ENCODE peak calls at places on chromosomes 1 and 21, in seven cellular contexts. U is mesenchymal stem cell, W is neuronal stem cell, V is H9, I is H1, M is mesendoderm, E is trophoblast cell. O is an unnamed sample. For H3K4me1, the result is how much of the 10 kb centered on the place peaks cover.

GRCh38 chr1:61183471-61184034 is 101.2 kb downstream of the NFIA start:
- DNase-seq in U (no peak), V (no peak), E (no peak), M (no peak), I (no peak), W (no peak), O (peak)

GRCh38 chr1:222464841-222465210 is 83.1 kb downstream of the HHIPL2 start:
- DNase-seq in M (peak), V (peak), I (peak), U (peak), E (no peak), W (peak), O (peak)

GRCh38 chr1:95451054-95451453 is 217.0 kb downstream of the RWDD3 start:
- DNase-seq in M (peak), E (no peak), U (no peak), V (peak), I (no peak), W (no peak), O (no peak)

GRCh38 chr21:25827513-25827912 is 92.7 kb downstream of the GABPA start:
- DNase-seq in I (no peak), E (no peak), W (no peak), U (no peak), V (no peak), M (no peak), O (no peak)

GRCh38 chr21:42125571-42126544 is 54.7 kb downstream of the UMODL1 start:
- DNase-seq in I (no peak), V (peak), E (no peak), M (peak), U (peak), W (no peak), O (peak)

GRCh38 chr1:172897738-172898137 is 153.0 kb downstream of the TNFSF18 start:
- DNase-seq in V (no peak), I (no peak), W (no peak), U (no peak), M (no peak), E (peak), O (peak)

GRCh38 chr1:147168626-147169058 is 3.6 kb downstream of the PRKAB2 start:
- DNase-seq in I (no peak), V (no peak), M (peak), E (no peak), W (no peak), U (peak), O (peak)

GRCh38 chr21:14617836-14618235 is 71.7 kb upstream of the SAMSN1 start:
- DNase-seq in U (no peak), W (no peak), E (no peak), V (no peak), M (no peak), I (no peak), O (no peak)

GRCh38 chr21:44513389-44514217 is 26.4 kb downstream of the KRTAP10-1 start:
- DNase-seq in I (no peak), M (no peak), W (no peak), U (no peak), V (no peak), E (no peak), O (no peak)

GRCh38 chr21:42558368-42558767 is 44.7 kb downstream of the SLC37A1 start:
- DNase-seq in I (no peak), E (no peak), M (no peak), U (no peak), W (no peak), V (no peak), O (no peak)

GRCh38 chr1:32759997-32760623 is 57.0 kb downstream of the YARS1 start:
- DNase-seq in I (peak), M (peak), E (peak), W (peak), V (peak), U (peak), O (peak)

GRCh38 chr1:154661110-154661509 is 53.1 kb upstream of the ADAR start:
- DNase-seq in W (no peak), E (no peak), U (no peak), V (peak), I (no peak), M (peak), O (no peak)

GRCh38 chr21:37593015-37593414 is 226.4 kb downstream of the DYRK1A start:
- DNase-seq in I (peak), M (peak), W (peak), U (no peak), V (peak), E (no peak), O (no peak)

GRCh38 chr1:231931846-231932454 is 305.4 kb downstream of the DISC1 start:
- DNase-seq in E (no peak), I (peak), M (peak), U (no peak), W (no peak), V (peak), O (no peak)

GRCh38 chr1:204301171-204301957 is 58.4 kb downstream of the PLEKHA6 start:
- DNase-seq in E (peak), U (no peak), W (no peak), V (no peak), I (no peak), M (no peak), O (no peak)

GRCh38 chr1:10107985-10108663 is 75.4 kb downstream of the UBE4B start:
- DNase-seq in W (no peak), V (no peak), I (no peak), M (peak), E (no peak), U (peak), O (peak)

GRCh38 chr1:188166654-188167053 is 1337.9 kb downstream of the PLA2G4A start:
- DNase-seq in I (no peak), E (no peak), W (no peak), U (no peak), M (no peak), V (no peak), O (no peak)

GRCh38 chr21:44947930-44948331 is 8.1 kb downstream of the SLX9 start:
- DNase-seq in I (no peak), U (no peak), V (no peak), M (no peak), W (no peak), E (no peak), O (no peak)

GRCh38 chr21:41387824-41388223 is 26.0 kb downstream of the MX2 start:
- DNase-seq in U (no peak), M (no peak), W (no peak), V (no peak), I (no peak), E (no peak), O (no peak)

GRCh38 chr1:106956721-106957120 is 99.8 kb upstream of the PRMT6 start:
- DNase-seq in I (no peak), U (no peak), M (no peak), E (no peak), V (no peak), W (no peak), O (peak)

GRCh38 chr21:44701541-44701940 is 4.6 kb downstream of the KRTAP10-12 start:
- DNase-seq in E (no peak), U (no peak), I (peak), M (no peak), V (no peak), W (no peak), O (no peak)

GRCh38 chr1:107572674-107573205 is 392.2 kb downstream of the VAV3 start:
- DNase-seq in W (no peak), M (no peak), U (no peak), I (no peak), V (no peak), E (peak), O (peak)

GRCh38 chr1:202710070-202711025 is at the start of gene SYT2:
- DNase-seq in U (peak), W (peak), I (peak), V (peak), M (peak), E (no peak), O (no peak)

GRCh38 chr1:205012416-205013140 is 30.4 kb upstream of the CNTN2 start:
- DNase-seq in M (peak), I (no peak), E (no peak), W (no peak), V (no peak), U (no peak), O (no peak)

GRCh38 chr1:181064030-181064594 is 24.4 kb upstream of the IER5 start:
- DNase-seq in U (no peak), W (no peak), I (no peak), V (no peak), M (peak), E (no peak), O (no peak)

GRCh38 chr1:245292571-245292970 is 137.8 kb downstream of the KIF26B start:
- DNase-seq in I (no peak), V (no peak), M (no peak), W (no peak), E (no peak), U (no peak), O (no peak)

GRCh38 chr1:36484099-36484498 is 1.4 kb upstream of the CSF3R start:
- DNase-seq in M (no peak), W (no peak), V (no peak), E (no peak), I (no peak), U (no peak), O (no peak)

GRCh38 chr1:36486088-36486435 is 3.3 kb upstream of the CSF3R start:
- DNase-seq in E (no peak), U (no peak), V (no peak), W (no peak), M (no peak), I (no peak), O (no peak)

GRCh38 chr1:36482724-36483388 is at the start of gene CSF3R:
- DNase-seq in W (no peak), M (no peak), E (no peak), V (no peak), U (no peak), I (no peak), O (no peak)

GRCh38 chr1:36487906-36488305 is 5.2 kb upstream of the CSF3R start:
- DNase-seq in W (no peak), U (no peak), E (no peak), V (no peak), I (no peak), M (no peak), O (no peak)

DNA sequence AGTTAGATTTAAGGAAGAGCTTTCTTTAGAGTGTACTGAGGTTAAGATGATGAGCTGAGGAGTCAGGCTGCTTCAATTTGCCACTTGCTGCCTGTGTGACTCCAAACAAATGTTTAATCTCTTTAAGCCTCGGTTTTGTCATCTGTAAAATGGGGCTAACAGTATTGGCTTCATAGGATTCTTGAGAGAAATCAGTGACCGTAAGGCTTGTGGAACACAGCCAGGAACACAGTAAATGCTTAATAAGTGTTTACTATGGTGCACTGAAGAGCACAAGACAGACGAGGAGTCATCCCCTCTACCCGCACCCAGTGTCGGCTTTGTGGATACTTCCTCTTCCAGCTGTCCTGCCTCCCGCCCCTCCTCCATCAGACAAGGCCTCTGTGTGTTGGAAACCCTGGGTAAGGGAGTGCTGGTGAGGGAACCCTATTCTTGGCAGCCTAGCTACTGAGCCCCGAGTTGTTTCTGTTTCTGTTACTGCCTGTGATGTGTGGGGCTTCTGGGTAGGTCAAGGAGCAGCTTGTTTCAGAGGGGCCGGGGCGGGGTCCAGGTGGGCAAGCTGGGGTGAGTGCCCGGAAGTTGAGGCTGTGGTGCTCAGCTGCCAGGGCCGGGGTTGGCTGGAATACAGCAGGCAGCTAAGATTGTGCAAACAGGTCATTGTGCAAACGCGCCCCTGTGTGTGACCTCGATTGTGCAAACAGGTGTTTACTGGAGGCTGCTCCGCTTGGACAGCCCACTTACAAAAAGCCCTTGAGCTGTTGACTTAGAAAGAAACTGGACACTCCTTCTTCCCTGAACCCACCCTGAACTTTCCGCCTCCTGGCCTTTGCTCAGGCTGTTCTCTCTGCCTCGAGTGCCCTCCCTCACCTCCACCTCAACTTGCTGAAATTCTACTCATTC is 4.0 kb upstream of the CSF3R start:
- DNase-seq in U (peak), I (no peak), V (no peak), W (no peak), E (peak), M (no peak), O (no peak)
- H3K4me1 ChIP-seq in U (under half), I (under half), V (under half), W (under half), E (under half), M (under half), O (under half)

DNA sequence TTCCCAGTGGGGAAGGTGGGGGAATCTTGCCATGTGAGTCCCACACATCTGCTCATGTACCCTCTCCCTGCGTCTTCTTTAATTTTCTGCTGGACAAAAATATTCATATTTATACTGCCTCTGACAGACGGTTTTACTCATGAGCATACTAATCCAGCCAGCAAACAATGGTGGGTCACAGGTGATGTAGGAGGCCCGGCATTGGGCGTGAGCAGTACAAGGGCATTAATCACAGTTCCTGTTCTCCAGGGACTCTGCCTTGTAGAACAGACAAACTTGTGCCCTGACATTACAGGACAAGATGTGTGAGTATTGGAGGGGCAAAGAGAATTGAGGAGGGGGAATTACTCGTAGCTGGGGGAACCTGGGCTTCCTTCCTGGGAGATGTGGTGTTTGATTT is 25.0 kb downstream of the MTARC1 start:
- DNase-seq in V (no peak), E (no peak), W (no peak), U (no peak), M (no peak), I (no peak), O (no peak)
- H3K23ac ChIP-seq in V (no peak), E (no peak), W (no peak), U (no peak), M (no peak), I (no peak), O (no peak)

DNA sequence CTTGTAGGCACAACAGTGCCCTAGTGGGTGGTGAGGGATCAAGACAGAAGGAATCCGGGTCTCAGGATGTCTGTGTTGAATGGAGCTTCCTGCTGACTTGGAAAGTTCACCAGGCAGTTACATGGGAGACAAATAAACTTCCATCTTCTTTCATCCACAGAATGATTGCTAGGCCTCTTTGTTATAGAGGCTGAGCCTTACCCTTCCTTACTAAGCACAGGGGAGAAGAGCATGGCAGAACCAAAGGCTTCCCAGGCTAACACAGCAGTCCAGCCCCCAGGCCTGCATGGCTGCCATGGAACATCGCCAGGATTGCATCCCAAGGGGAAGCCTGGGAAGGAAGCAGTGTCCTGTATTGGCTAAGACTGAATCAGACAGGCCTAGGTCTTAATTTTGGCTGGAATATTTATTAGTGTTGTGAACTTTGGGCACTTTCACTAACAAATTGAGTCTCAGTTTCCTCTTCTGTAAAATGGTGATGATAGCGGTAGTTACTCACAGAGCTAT is 18.7 kb downstream of the HEYL start:
- DNase-seq in I (no peak), M (no peak), E (no peak), U (no peak), V (no peak), W (no peak), O (no peak)
- H3K4me1 ChIP-seq in I (under half), M (under half), E (under half), U (under half), V (under half), W (under half), O (under half)

DNA sequence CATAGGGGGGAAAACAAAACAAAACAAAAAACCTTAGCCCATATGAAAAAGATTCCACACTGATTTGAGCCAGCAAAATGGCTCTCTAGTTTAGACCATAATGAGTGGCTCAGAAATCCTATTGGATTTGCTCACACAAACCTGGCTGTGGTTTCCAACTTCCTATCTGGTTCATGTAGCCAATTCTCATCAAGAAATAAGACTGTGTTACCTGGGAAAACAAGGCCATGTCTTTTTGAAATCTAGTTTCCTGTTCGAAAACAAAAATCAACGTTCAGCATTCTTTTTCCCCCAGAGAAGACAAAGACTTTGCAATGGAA is 69.2 kb downstream of the TBX15 start:
- DNase-seq in V (no peak), E (no peak), U (no peak), W (no peak), I (no peak), M (no peak), O (no peak)
- H3K23ac ChIP-seq in V (no peak), E (no peak), U (no peak), W (no peak), I (no peak), M (no peak), O (no peak)

GRCh38 chr1:116508984-116509980 is 61.5 kb downstream of the CD58 start:
- DNase-seq in W (no peak), U (peak), E (peak), M (no peak), I (no peak), V (no peak), O (peak)
- H3K4me1 ChIP-seq in W (under half), U (under half), E (under half), M (under half), I (under half), V (under half), O (under half)

O was measured in IMR-90.